ENCODE peak calls at places on chromosomes 1 and 21, in four cellular contexts. N is K562, R is GM12878, D is SK-N-SH. Z is an unnamed sample.

GRCh38 chr21:41548781-41549180 is 40.8 kb upstream of the TMPRSS2 start:
- DNase-seq in N (no peak), R (no peak), D (no peak), Z (no peak)

GRCh38 chr1:53654216-53655210 is 84.5 kb downstream of the GLIS1 start:
- DNase-seq in N (peak), R (no peak), D (no peak), Z (no peak)

GRCh38 chr1:214603819-214604252 is 841 bp downstream of the CENPF start:
- DNase-seq in N (peak), R (no peak), D (peak), Z (no peak)

GRCh38 chr1:197908695-197909336 is 6.4 kb downstream of the C1orf53 start:
- DNase-seq in N (no peak), R (no peak), D (peak), Z (no peak)

GRCh38 chr1:103948526-103948925 is 198.8 kb downstream of the AMY1C start:
- DNase-seq in N (no peak), R (no peak), D (no peak), Z (no peak)

GRCh38 chr1:101257500-101258325 is 20.9 kb downstream of the S1PR1 start:
- DNase-seq in N (peak), R (peak), D (no peak), Z (peak)

GRCh38 chr21:15090390-15090789 is 25.6 kb upstream of the NRIP1 start:
- DNase-seq in N (no peak), R (no peak), D (no peak), Z (no peak)

GRCh38 chr1:231734417-231734816 is 107.8 kb downstream of the DISC1 start:
- DNase-seq in N (no peak), R (no peak), D (no peak), Z (no peak)

GRCh38 chr1:36964830-36965229 is 69.5 kb downstream of the GRIK3 start:
- DNase-seq in N (no peak), R (no peak), D (no peak), Z (no peak)

GRCh38 chr1:18581420-18581880 is 49.2 kb upstream of the PAX7 start:
- DNase-seq in N (peak), R (no peak), D (peak), Z (peak)

GRCh38 chr21:35257413-35257812 is 208.3 kb upstream of the RUNX1 start:
- DNase-seq in N (no peak), R (no peak), D (no peak), Z (no peak)

GRCh38 chr1:2190491-2190976 is 4.0 kb downstream of the FAAP20 start:
- DNase-seq in N (no peak), R (no peak), D (no peak), Z (no peak)

GRCh38 chr1:203180611-203181330 is 5.1 kb upstream of the MYBPH start:
- DNase-seq in N (no peak), R (no peak), D (peak), Z (no peak)

GRCh38 chr1:113808450-113809195 is 3.7 kb downstream of the RSBN1 start:
- DNase-seq in N (no peak), R (no peak), D (no peak), Z (no peak)

GRCh38 chr21:27132270-27132669 is 165.4 kb upstream of the ADAMTS5 start:
- DNase-seq in N (no peak), R (no peak), D (no peak), Z (no peak)

GRCh38 chr1:147504801-147505303 is 36.4 kb upstream of the BCL9 start:
- DNase-seq in N (peak), R (no peak), D (peak), Z (peak)

GRCh38 chr1:220791287-220791686 is 4.6 kb downstream of the MTARC1 start:
- DNase-seq in N (no peak), R (no peak), D (peak), Z (no peak)

GRCh38 chr1:40784771-40785151 is 1.2 kb downstream of the KCNQ4 start:
- DNase-seq in N (no peak), R (no peak), D (peak), Z (no peak)

GRCh38 chr1:179012033-179012432 is 13.7 kb upstream of the FAM20B start:
- DNase-seq in N (no peak), R (no peak), D (no peak), Z (no peak)

GRCh38 chr21:26140185-26140584 is 30.4 kb downstream of the APP start:
- DNase-seq in N (peak), R (no peak), D (no peak), Z (peak)

GRCh38 chr1:47791879-47792608 is 205.1 kb downstream of the TRABD2B start:
- DNase-seq in N (no peak), R (no peak), D (no peak), Z (no peak)

DNA sequence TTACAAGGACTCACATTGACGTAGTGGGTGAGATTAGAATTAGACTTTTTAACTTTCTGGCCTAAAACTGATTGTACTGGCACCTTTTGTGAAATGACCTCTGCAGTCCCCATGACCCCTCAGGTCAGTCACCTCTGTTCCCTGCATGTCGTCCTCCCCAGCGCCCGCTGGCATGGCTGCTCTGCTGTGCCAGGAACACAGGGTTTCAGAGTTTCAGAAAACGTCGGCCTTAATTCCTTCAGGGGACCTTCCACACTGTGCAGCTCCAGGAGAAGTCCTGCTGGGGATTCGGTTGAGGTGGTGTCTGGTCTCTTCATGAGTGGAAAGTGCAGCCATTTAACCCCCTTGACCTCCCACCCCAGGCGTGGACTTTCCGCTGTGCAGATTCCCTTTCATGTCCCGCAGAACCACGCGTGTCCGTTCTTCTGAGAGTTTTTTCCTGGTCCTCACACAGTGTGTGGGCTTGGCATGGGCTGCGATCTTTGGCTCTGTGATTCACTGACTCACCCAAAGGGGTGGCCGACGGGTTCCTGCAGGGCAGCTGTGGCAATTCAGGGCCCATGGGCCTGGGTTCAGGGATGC is 158.4 kb upstream of the COL6A1 start:
- DNase-seq in N (no peak), R (no peak), D (no peak), Z (no peak)
- TF ChIP-seq JUND in N (no peak), R (no peak), D (no peak), Z (no peak)

GRCh38 chr1:176557543-176558258 is 94.7 kb downstream of the PAPPA2 start:
- DNase-seq in N (no peak), R (no peak), D (no peak), Z (no peak)

GRCh38 chr1:176560681-176561080 is 97.7 kb downstream of the PAPPA2 start:
- DNase-seq in N (no peak), R (no peak), D (no peak), Z (no peak)

GRCh38 chr1:176555911-176556687 is 93.1 kb downstream of the PAPPA2 start:
- DNase-seq in N (no peak), R (no peak), D (no peak), Z (no peak)

DNA sequence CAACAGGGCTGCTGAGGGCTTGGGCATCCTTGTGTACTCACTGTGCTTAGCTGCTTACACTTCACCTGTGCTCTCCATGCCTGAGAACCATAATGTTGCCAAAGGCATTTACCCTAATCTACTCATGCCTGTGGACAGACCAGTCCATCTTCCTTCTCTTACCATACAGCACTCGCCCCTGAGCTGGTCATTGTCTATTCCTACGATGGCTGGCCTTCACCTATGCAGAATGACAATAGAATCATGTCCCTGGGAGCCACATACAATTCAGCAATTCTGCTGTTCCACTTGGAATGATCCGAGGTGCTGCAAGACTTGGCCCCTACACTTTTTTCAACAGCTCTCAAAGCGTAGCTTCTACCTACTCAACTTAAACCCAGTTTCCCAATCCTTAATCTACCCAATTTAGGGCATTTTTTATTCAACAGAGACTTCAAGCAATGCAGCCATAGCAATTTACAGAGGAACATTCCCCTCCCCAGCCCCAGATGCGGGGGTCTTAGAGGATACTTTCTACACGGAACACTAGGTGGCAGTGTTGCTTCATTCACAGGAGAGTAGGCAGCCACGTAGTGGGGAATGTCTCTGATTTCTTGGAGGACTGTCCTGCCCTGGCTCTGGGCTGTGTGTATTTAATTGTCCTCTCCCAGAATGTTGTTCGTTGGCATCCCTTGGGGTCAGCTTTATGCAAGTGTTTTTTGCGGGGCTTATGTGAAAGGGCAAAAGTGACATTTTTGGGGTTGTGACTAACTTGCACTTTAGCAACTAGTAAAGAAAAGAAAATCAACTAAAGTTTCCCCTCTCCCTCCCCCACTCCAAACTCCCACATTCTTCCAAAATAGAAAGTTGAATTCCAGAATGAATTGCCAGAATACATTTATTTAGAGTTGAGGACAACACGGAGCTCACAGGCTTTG is 96.8 kb downstream of the PAPPA2 start:
- DNase-seq in N (peak), R (no peak), D (peak), Z (peak)
- TF ChIP-seq JUND in N (no peak), R (no peak), D (no peak), Z (no peak)

GRCh38 chr1:29985376-29985945 is 737.9 kb downstream of the MATN1 start:
- DNase-seq in N (no peak), R (no peak), D (no peak), Z (no peak)

GRCh38 chr1:29983366-29983765 is 740.0 kb downstream of the MATN1 start:
- DNase-seq in N (no peak), R (no peak), D (no peak), Z (no peak)

GRCh38 chr1:29986986-29987385 is 736.4 kb downstream of the MATN1 start:
- DNase-seq in N (no peak), R (no peak), D (no peak), Z (no peak)

GRCh38 chr1:29984107-29984506 is 739.3 kb downstream of the MATN1 start:
- DNase-seq in N (no peak), R (no peak), D (no peak), Z (no peak)

DNA sequence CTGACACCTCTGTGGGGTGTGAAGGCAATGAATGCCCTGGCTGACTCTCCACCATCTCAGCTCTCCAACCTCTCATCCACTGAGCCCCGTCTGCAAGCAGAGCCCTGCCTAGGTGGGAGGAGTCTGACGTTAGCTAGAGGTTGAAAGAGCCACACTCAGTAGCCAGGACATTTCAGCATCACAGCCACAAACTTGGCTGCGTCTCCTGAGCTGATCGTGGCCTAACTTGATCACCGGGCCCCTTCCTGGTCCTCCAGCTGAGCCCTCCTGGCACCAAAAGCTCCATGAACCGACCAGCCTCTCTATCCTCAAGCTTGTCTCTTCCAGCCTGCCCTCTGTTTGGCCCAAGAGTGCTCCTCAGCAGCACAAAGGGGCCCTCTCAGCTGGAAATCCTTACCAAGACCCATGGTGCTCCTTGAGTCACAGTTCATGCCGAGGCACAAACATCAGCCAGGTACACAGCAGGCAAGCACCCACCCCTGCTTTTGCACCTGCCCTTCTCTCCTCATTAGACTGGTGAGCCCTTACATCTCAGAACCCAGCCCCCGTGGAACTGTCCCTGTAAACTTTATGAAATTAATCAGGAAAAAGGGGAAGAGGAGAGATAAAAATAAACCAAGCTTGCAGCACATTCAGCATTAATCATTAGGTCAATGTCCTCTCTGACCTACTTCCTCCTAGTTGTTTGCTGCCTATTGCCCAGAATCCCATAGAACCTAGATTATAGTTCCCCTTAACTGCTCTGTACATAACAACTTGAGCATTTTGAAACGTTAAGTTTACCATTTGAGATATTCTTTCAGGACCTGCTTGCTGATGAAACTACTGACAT is 738.6 kb downstream of the MATN1 start:
- DNase-seq in N (no peak), R (no peak), D (no peak), Z (no peak)
- TF ChIP-seq JUND in N (no peak), R (no peak), D (no peak), Z (no peak)

DNA sequence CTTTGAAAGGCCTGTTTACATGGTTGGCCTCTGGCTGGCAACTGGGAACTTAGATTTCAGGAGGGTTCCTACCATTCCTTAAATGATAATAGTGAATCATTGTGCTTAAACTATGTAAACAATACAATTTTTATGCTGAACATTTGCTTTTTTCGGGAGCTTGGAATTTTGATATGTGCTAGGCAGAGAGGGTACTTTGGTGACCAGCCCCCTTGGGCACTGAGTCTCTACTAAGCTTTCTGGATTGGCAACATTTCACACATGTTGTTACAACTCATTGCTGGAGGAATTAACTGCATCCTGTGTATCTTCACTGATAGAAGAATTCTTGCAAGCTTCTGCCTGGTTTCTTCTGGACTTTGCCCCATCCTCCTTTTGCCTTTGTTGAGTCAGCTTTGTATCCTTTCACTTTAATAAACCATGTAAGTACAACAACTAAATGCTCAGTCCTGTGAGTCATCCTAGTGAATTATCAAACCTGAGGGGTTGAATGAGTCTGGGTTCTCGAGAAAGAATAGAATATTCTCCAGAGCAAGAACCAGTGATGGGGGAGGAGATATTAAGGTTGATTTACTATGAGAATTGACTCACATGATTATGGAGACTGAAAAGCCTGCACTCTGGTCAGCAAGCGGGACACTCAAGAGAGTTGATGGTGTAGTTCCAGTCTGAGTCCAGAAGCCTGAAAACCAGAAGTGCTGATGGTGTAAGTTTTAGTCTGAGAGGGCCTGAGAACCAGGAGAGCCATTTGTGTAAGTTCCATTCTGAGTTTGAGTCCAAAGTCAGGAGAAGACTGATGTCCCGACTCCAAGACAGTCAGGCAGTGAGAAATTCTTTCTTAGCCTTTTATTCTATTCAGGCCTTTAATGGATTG is 3.1 kb upstream of the SLC16A4 start:
- DNase-seq in N (no peak), R (no peak), D (no peak), Z (no peak)
- TF ChIP-seq JUND in N (no peak), R (no peak), D (peak), Z (no peak)